ENCODE peak calls at places on chromosome X, in six cellular contexts. K is tibial nerve; W is fibroblast of mammary gland; M is glutamatergic neuron; L is CD4-positive, alpha-beta memory T cell; F is AG04450. Z is an unnamed sample.

GRCh38 chrX:23952984-23953907 is 45.4 kb downstream of the CXorf58 start:
- DNase-seq in K (no peak), W (no peak), M (no peak), L (peak; percentile 59), F (no peak), Z (no peak)

GRCh38 chrX:136028383-136028984 is 43.2 kb downstream of the SLC9A6 start:
- DNase-seq in K (no peak), W (peak; percentile 75), M (no peak), L (no peak), F (no peak), Z (peak; percentile 9)

GRCh38 chrX:133171962-133172708 is 46.0 kb downstream of the TFDP3 start:
- DNase-seq in K (no peak), W (peak; percentile 9), M (no peak), L (no peak), F (no peak), Z (no peak)

GRCh38 chrX:24026403-24026801 is 584 bp downstream of the KLHL15 start:
- DNase-seq in K (no peak), W (peak; percentile 26), M (no peak), L (no peak), F (no peak), Z (no peak)

GRCh38 chrX:77493677-77494553 is 46.7 kb downstream of the FGF16 start:
- DNase-seq in K (no peak), W (peak; percentile 47), M (peak; percentile 78), L (no peak), F (peak; percentile 67), Z (peak; percentile 19)

GRCh38 chrX:16250296-16250695 is 83.0 kb downstream of the MAGEB17 start:
- DNase-seq in K (no peak), W (peak; percentile 2), M (no peak), L (no peak), F (no peak), Z (no peak)

GRCh38 chrX:19987856-19988255 is 3.0 kb downstream of the BCLAF3 start:
- DNase-seq in K (no peak), W (no peak), M (no peak), L (no peak), F (no peak), Z (no peak)

GRCh38 chrX:138710866-138711331 is 618 bp downstream of the FGF13 start:
- DNase-seq in K (no peak), W (no peak), M (peak; percentile 29), L (no peak), F (no peak), Z (no peak)

GRCh38 chrX:149539283-149540132 is 1.3 kb upstream of the EOLA1 start:
- DNase-seq in K (peak; percentile 78), W (peak; percentile 91), M (peak; percentile 83), L (peak; percentile 94), F (peak; percentile 69), Z (peak; percentile 77)

GRCh38 chrX:475926-476723 is 89.4 kb upstream of the PPP2R3B start:
- DNase-seq in K (no peak), W (no peak), M (no peak), L (no peak), F (no peak), Z (no peak)

GRCh38 chrX:2502668-2503519 is 2.1 kb upstream of the DHRSX start:
- DNase-seq in K (no peak), W (peak; percentile 43), M (no peak), L (no peak), F (no peak), Z (no peak)

Z was measured in kidney epithelial cell.